ENCODE peak calls at places on chromosome 10, in five cellular contexts. G, I, H, T and D are unnamed samples.

GRCh38 chr10:27959093-27959715 is 39.7 kb downstream of the ODAD2 start:
- DNase-seq in G (no peak), H (no peak), T (no peak), I (no peak), D (no peak)

GRCh38 chr10:17348111-17349008 is 106.0 kb downstream of the ST8SIA6 start:
- DNase-seq in H (no peak), I (peak; percentile 24), T (peak; percentile 83), G (peak; percentile 86), D (peak; percentile 94)

GRCh38 chr10:112565434-112566053 is 118.5 kb downstream of the VTI1A start:
- DNase-seq in T (peak; percentile 67), G (peak; percentile 83), H (peak; percentile 44), I (peak; percentile 79), D (peak; percentile 81)

GRCh38 chr10:95542761-95543160 is 18.4 kb downstream of the SORBS1 start:
- DNase-seq in T (no peak), H (no peak), I (no peak), G (no peak), D (no peak)

GRCh38 chr10:5999440-6000165 is 22.3 kb upstream of the IL15RA start:
- DNase-seq in T (no peak), G (no peak), H (no peak), I (no peak), D (no peak)

GRCh38 chr10:118980870-118981269 is 48.6 kb upstream of the NANOS1 start:
- DNase-seq in T (no peak), G (no peak), H (no peak), I (no peak), D (no peak)

GRCh38 chr10:86263907-86264306 is 102.7 kb downstream of the GRID1 start:
- DNase-seq in I (no peak), H (no peak), G (no peak), T (no peak), D (no peak)

GRCh38 chr10:110399163-110400094 is 94.7 kb upstream of the SMNDC1 start:
- DNase-seq in I (no peak), T (peak; percentile 95), H (no peak), G (peak; percentile 96), D (peak; percentile 98)

GRCh38 chr10:33982995-33983394 is 648.5 kb upstream of the NRP1 start:
- DNase-seq in I (no peak), T (no peak), H (no peak), G (peak; percentile 69), D (peak; percentile 28)

GRCh38 chr10:68594405-68594804 is 34.3 kb downstream of the TET1 start:
- DNase-seq in H (no peak), I (no peak), T (peak; percentile 50), G (peak; percentile 95), D (peak; percentile 26)

GRCh38 chr10:50417906-50418697 is 166.8 kb upstream of the ASAH2 start:
- DNase-seq in G (peak; percentile 65), T (peak; percentile 86), I (peak; percentile 79), H (no peak), D (peak; percentile 96)

GRCh38 chr10:58291538-58292174 is 22.7 kb downstream of the CISD1 start:
- DNase-seq in I (peak; percentile 17), H (peak; percentile 57), T (peak; percentile 24), G (peak; percentile 78), D (peak; percentile 79)

GRCh38 chr10:117334075-117334474 is 41.2 kb downstream of the PDZD8 start:
- DNase-seq in H (no peak), G (no peak), I (no peak), T (no peak), D (no peak)

GRCh38 chr10:98596404-98596803 is 149.7 kb upstream of the HPS1 start:
- DNase-seq in H (no peak), I (no peak), T (no peak), G (no peak), D (no peak)

GRCh38 chr10:78249690-78250089 is 216.0 kb downstream of the RPS24 start:
- DNase-seq in I (no peak), H (no peak), G (no peak), T (no peak), D (no peak)

GRCh38 chr10:7409732-7410168 is 1.1 kb downstream of the SFMBT2 start:
- DNase-seq in H (peak; percentile 49), G (no peak), I (peak; percentile 26), T (no peak), D (peak; percentile 21)

GRCh38 chr10:112778579-112778978 is 171.5 kb upstream of the TCF7L2 start:
- DNase-seq in G (peak; percentile 65), H (no peak), I (no peak), T (no peak), D (no peak)

GRCh38 chr10:80290474-80291220 is 1.2 kb upstream of the MAT1A start:
- DNase-seq in I (no peak), H (no peak), T (no peak), G (no peak), D (no peak)

GRCh38 chr10:91354166-91354565 is 56.0 kb upstream of the HECTD2 start:
- DNase-seq in I (no peak), H (no peak), T (no peak), G (no peak), D (no peak)

GRCh38 chr10:33143160-33143728 is 185.2 kb upstream of the ITGB1 start:
- DNase-seq in I (no peak), T (no peak), G (peak; percentile 100), H (no peak), D (peak; percentile 95)

GRCh38 chr10:113221756-113222168 is 271.7 kb downstream of the TCF7L2 start:
- DNase-seq in H (no peak), T (peak; percentile 56), G (peak; percentile 22), I (no peak), D (peak; percentile 59)

GRCh38 chr10:93701903-93702277 is 502 bp downstream of the FRA10AC1 start:
- DNase-seq in H (no peak), G (peak; percentile 4), T (no peak), I (no peak), D (peak; percentile 72)

GRCh38 chr10:75272896-75273295 is 37.1 kb upstream of the COMTD1 start:
- DNase-seq in I (no peak), H (no peak), T (no peak), G (peak; percentile 81), D (no peak)

GRCh38 chr10:85429126-85429525 is 937.5 kb downstream of the GRID1 start:
- DNase-seq in G (no peak), H (no peak), I (no peak), T (no peak), D (no peak)

GRCh38 chr10:101217450-101218281 is 11.6 kb downstream of the LBX1 start:
- DNase-seq in I (peak; percentile 96), T (no peak), H (no peak), G (peak; percentile 62), D (peak; percentile 67)

GRCh38 chr10:101219946-101220451 is 9.3 kb downstream of the LBX1 start:
- DNase-seq in H (no peak), G (no peak), T (no peak), I (no peak), D (no peak)

GRCh38 chr10:101219137-101219945 is 9.9 kb downstream of the LBX1 start:
- DNase-seq in G (peak; percentile 38), I (no peak), T (no peak), H (no peak), D (no peak)

GRCh38 chr10:101216631-101217425 is 12.4 kb downstream of the LBX1 start:
- DNase-seq in H (no peak), G (no peak), T (no peak), I (peak; percentile 59), D (no peak)

DNA sequence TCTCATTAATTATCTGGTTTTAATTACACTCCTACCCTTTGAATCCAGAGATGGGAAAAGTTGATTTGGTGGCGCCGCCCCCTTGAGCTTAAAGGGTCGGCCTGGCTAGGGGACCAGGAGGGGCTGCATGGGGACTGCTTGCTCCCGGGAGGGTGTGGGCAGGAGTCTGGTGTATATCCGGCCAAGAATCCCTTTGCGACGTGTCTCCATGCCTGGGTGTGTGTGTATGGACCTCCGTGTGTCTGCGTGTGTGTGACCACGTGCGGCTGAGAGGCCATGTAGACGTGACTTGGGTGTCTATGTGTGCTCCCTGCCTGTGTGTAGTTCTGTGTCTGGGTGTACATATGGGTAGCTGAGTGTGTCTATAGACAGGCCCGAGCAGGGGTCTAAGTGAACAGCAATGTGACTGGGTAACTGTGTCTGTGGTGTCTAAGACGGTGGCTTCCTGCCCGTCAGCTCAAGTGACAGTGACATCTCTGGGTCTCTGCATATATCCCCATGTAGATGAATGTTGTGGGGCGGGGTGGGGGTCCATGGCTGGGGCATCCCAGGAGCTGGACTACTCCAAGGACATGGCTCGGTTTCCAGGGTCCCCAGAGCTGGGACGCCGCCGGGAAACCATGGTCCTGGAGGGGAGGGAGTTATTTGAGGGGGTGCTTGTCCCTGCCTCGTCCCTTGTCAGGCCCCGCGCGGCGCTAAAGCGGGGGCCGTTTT is 10.7 kb downstream of the LBX1 start:
- DNase-seq in H (no peak), G (no peak), T (no peak), I (no peak), D (no peak)
- TF ChIP-seq EZH2 in H (no peak), G (no peak), T (no peak), I (peak; percentile 63), D (peak; percentile 69)

GRCh38 chr10:132812544-132812943 is 26.6 kb upstream of the NKX6-2 start:
- DNase-seq in I (no peak), T (no peak), G (no peak), H (no peak), D (no peak)

GRCh38 chr10:132815161-132815857 is 29.4 kb upstream of the NKX6-2 start:
- DNase-seq in T (no peak), G (no peak), I (no peak), H (no peak), D (no peak)

GRCh38 chr10:132813001-132813401 is 27.1 kb upstream of the NKX6-2 start:
- DNase-seq in I (no peak), H (no peak), G (no peak), T (no peak), D (no peak)

GRCh38 chr10:132814469-132814856 is 28.5 kb upstream of the NKX6-2 start:
- DNase-seq in G (no peak), H (no peak), I (no peak), T (no peak), D (no peak)

GRCh38 chr10:132813560-132814468 is 27.9 kb upstream of the NKX6-2 start:
- DNase-seq in H (no peak), I (no peak), G (no peak), T (no peak), D (no peak)
- H3K9ac ChIP-seq in H (no peak overlapping the region), I (no peak overlapping the region), G (no peak overlapping the region), T (no peak overlapping the region), D (no peak overlapping the region)

GRCh38 chr10:103859161-103860141 is 4.1 kb upstream of the SH3PXD2A start:
- DNase-seq in T (peak; percentile 50), H (peak; percentile 71), G (peak; percentile 75), I (peak; percentile 71), D (peak; percentile 71)
- TF ChIP-seq EZH2phosphoT487 in T (no peak), H (no peak), G (no peak), I (no peak), D (no peak)

GRCh38 chr10:124448696-124449169 is 1.1 kb downstream of the NKX1-2 start:
- DNase-seq in T (no peak), H (no peak), G (no peak), I (peak; percentile 65), D (no peak)

GRCh38 chr10:124447741-124448466 is 1.9 kb downstream of the NKX1-2 start:
- DNase-seq in T (no peak), G (no peak), H (no peak), I (peak; percentile 62), D (peak; percentile 13)

GRCh38 chr10:124450010-124450782 is at the start of gene NKX1-2:
- DNase-seq in T (peak; percentile 18), I (peak; percentile 93), G (no peak), H (no peak), D (peak; percentile 12)

GRCh38 chr10:124449170-124450009 is 445 bp downstream of the NKX1-2 start:
- DNase-seq in G (peak; percentile 39), H (no peak), T (no peak), I (peak; percentile 48), D (peak; percentile 12)

GRCh38 chr10:124446830-124447740 is 2.8 kb downstream of the NKX1-2 start:
- DNase-seq in T (no peak), H (no peak), G (no peak), I (no peak), D (no peak)
- TF ChIP-seq EZH2 in T (no peak), H (no peak), G (no peak), I (peak; percentile 65), D (no peak)

GRCh38 chr10:92574545-92575377 is 868 bp upstream of the IDE start:
- DNase-seq in H (peak; percentile 46), T (no peak), I (peak; percentile 6), G (peak; percentile 39), D (peak; percentile 81)
- H3K9ac ChIP-seq in H (peak overlapping the region; percentile 98), T (peak overlapping the region; percentile 95), I (no peak overlapping the region), G (peak overlapping the region; percentile 93), D (peak overlapping the region; percentile 96)